ENCODE peak calls at places on chromosomes 5 and 9, in ten cellular contexts. O is HCT116, C is H54, W is Peyer's patch, L is upper lobe of left lung, X is esophagus muscularis mucosa, E is right lobe of liver, Z is sigmoid colon, S is erythroblast, U is K562. K is an unnamed sample.

GRCh38 chr5:142065273-142065672 is 43.3 kb upstream of the NDFIP1 start:
- DNase-seq in U (no peak), W (no peak), L (no peak), O (no peak), C (no peak), X (no peak), E (no peak), Z (no peak), S (no peak), K (no peak)

GRCh38 chr5:135833521-135833920 is 942 bp upstream of the SLC25A48 start:
- DNase-seq in E (peak; percentile 32), S (no peak), Z (no peak), W (peak; percentile 32), L (no peak), U (no peak), X (no peak), O (no peak), C (no peak), K (no peak)

GRCh38 chr9:32380944-32381343 is 3.5 kb upstream of the ACO1 start:
- DNase-seq in W (no peak), X (peak; percentile 78), E (no peak), O (no peak), C (no peak), S (no peak), L (no peak), U (no peak), Z (no peak), K (no peak)

GRCh38 chr5:7754997-7755596 is 95.8 kb downstream of the CFAP90 start:
- DNase-seq in L (peak; percentile 74), O (peak; percentile 41), S (peak; percentile 62), U (peak; percentile 70), C (peak; percentile 60), E (no peak), W (peak; percentile 50), X (no peak), Z (no peak), K (no peak)

GRCh38 chr9:89992326-89993208 is 387.8 kb downstream of the GADD45G start:
- DNase-seq in Z (no peak), S (no peak), O (no peak), L (no peak), U (no peak), X (no peak), W (no peak), E (no peak), C (no peak), K (no peak)

GRCh38 chr5:6849569-6849968 is 136.3 kb downstream of the TENT4A start:
- DNase-seq in E (no peak), C (peak; percentile 48), X (no peak), W (no peak), S (no peak), U (no peak), O (no peak), Z (no peak), L (no peak), K (no peak)

GRCh38 chr9:111720170-111720569 is 58.8 kb downstream of the GNG10 start:
- DNase-seq in U (no peak), Z (no peak), W (no peak), C (no peak), X (no peak), L (no peak), S (peak; percentile 5), E (no peak), O (no peak), K (no peak)

GRCh38 chr9:37575511-37575914 is 667 bp downstream of the FBXO10 start:
- DNase-seq in O (no peak), X (no peak), W (peak; percentile 73), C (no peak), L (no peak), S (no peak), Z (no peak), E (no peak), U (no peak), K (no peak)

GRCh38 chr5:160119142-160119904 is at the start of gene PWWP2A:
- DNase-seq in S (peak; percentile 100), O (peak; percentile 100), Z (peak; percentile 100), L (peak; percentile 98), U (peak; percentile 99), X (peak; percentile 100), E (peak; percentile 100), W (peak; percentile 99), C (peak; percentile 91), K (peak; percentile 100)
- TF ChIP-seq POLR2A in S (peak; percentile 88), O (peak; percentile 81), Z (peak; percentile 74), L (peak; percentile 29), U (peak; percentile 89), X (peak; percentile 63), E (peak; percentile 88), W (peak; percentile 77), C (peak; percentile 94), K (no peak)

GRCh38 chr5:177513500-177513899 is 3.3 kb downstream of the DDX41 start:
- DNase-seq in C (no peak), L (no peak), E (peak; percentile 47), Z (no peak), W (no peak), U (no peak), O (no peak), S (no peak), X (no peak), K (no peak)

GRCh38 chr5:177519463-177520235 is 2.9 kb upstream of the DDX41 start:
- DNase-seq in Z (peak; percentile 52), O (no peak), W (no peak), S (no peak), E (no peak), L (no peak), C (no peak), U (no peak), X (no peak), K (no peak)

GRCh38 chr5:177515580-177515979 is 1.2 kb downstream of the DDX41 start:
- DNase-seq in C (no peak), W (no peak), O (no peak), Z (no peak), U (no peak), L (no peak), X (no peak), E (no peak), S (no peak), K (no peak)

GRCh38 chr5:177514541-177514940 is 2.2 kb downstream of the DDX41 start:
- DNase-seq in W (no peak), L (no peak), U (no peak), S (no peak), Z (no peak), O (no peak), C (no peak), E (no peak), X (no peak), K (no peak)

GRCh38 chr5:177516601-177517568 is at the start of gene DDX41:
- DNase-seq in C (peak; percentile 97), L (peak; percentile 96), E (peak; percentile 98), W (peak; percentile 98), O (peak; percentile 99), S (peak; percentile 99), U (peak; percentile 98), Z (peak; percentile 99), X (peak; percentile 99), K (peak; percentile 99)
- TF ChIP-seq POLR2A in C (peak; percentile 88), L (no peak), E (no peak), W (peak; percentile 32), O (peak; percentile 48), S (peak; percentile 87), U (peak; percentile 94), Z (no peak), X (no peak), K (no peak)

DNA sequence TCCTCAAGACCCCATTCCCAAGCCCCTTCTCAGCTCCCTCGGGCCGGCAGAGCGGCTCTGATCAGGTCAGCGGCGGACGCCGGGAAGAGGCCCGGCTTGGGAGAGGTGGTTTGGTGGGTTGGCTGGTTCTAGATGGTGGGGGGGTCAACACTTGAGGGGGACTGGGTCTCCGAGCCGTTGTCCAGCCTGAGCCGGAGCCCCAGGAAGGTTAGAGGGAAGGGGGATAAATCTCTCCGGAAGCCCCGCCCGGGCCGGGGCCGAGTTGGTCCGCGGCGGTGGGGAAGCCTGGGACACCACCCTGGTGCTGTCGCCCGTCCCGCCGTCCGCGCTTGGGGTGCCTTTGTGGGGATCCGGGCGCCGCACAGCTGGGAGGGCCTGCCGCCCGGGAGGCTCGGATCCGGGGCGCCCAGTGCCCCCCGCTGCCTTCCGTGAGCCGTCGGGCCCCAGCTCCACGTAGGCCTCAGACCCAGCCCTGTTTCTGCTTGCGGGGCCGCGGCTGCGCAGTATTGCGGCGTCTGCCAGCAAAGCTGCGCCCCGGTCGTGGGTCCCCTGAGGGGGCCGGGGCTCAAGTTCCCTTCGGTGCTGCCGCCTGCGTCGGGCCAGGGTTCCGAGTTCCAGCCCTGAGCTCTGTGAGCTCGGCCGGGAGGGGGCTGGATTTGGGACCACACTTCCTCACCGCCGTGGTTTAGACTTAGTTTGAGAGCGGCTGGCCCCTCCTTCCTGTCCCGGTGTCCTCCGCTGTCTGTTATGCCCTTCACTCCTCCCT is 560 bp upstream of the TRIM52 start:
- DNase-seq in X (peak; percentile 93), L (peak; percentile 85), E (peak; percentile 84), O (peak; percentile 48), Z (peak; percentile 86), S (no peak), C (peak; percentile 48), W (peak; percentile 93), U (peak; percentile 75), K (peak; percentile 90)
- TF ChIP-seq POLR2A in X (peak; percentile 17), L (no peak), E (peak; percentile 84), O (peak; percentile 52), Z (peak; percentile 62), S (peak; percentile 60), C (peak; percentile 73), W (peak; percentile 76), U (peak; percentile 86), K (peak; percentile 23)

GRCh38 chr9:91494751-91495150 is 71.1 kb upstream of the NFIL3 start:
- DNase-seq in S (no peak), Z (no peak), O (no peak), L (no peak), U (no peak), C (no peak), E (no peak), W (no peak), X (no peak), K (no peak)

GRCh38 chr9:91492237-91492636 is 68.6 kb upstream of the NFIL3 start:
- DNase-seq in U (no peak), W (no peak), C (no peak), X (no peak), O (no peak), S (no peak), L (no peak), Z (no peak), E (no peak), K (no peak)

GRCh38 chr9:91496351-91496750 is 72.7 kb upstream of the NFIL3 start:
- DNase-seq in X (no peak), U (no peak), C (no peak), Z (no peak), E (no peak), S (no peak), O (no peak), W (no peak), L (no peak), K (no peak)

GRCh38 chr9:91491624-91492023 is 68.0 kb upstream of the NFIL3 start:
- DNase-seq in X (no peak), S (no peak), E (no peak), U (no peak), O (no peak), Z (no peak), C (no peak), L (no peak), W (no peak), K (no peak)

DNA sequence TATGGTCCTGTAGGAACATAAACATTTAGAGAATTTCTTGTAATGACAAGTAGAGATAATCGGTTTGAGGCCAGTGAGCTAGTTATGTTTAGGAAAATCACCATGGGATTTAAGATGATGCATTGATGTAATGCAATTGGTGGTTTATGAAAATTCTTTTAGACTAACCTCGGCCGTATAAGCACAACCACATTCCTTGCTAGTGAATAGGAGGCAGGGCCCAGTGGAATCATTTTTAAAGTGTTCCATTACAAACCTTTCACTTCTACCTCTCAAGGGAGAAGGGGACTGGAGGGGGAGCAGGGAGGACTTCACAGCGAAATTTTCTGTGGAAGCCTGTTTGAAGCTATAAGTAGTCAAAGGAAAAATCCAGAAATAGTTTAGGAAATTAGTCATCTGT is 71.8 kb upstream of the NFIL3 start:
- DNase-seq in C (peak; percentile 42), L (no peak), Z (no peak), W (no peak), X (no peak), S (no peak), E (no peak), U (no peak), O (no peak), K (no peak)
- TF ChIP-seq POLR2A in C (no peak), L (no peak), Z (no peak), W (no peak), X (no peak), S (no peak), E (no peak), U (no peak), O (no peak), K (no peak)